ENCODE peak calls at places on chromosomes 12 and 14, in seven cellular contexts. One of them, this sample, is unnamed.

GRCh38 chr14:64463873-64464272 is 1.4 kb upstream of the AKAP5 start:
- DNase-seq in renal cortical epithelial cell: no peak
- DNase-seq in DMS153: no peak
- DNase-seq in DMS79 treated with DMSO at 0.1 percent for 48 hours: no peak
- DNase-seq in heart left ventricle: no peak
- DNase-seq in activated CD8-positive, alpha-beta memory T cell treated with anti-CD3 and anti-CD28 coated beads for 1 hour: no peak
- DNase-seq in cerebellum: no peak
- DNase-seq in this sample: no peak

GRCh38 chr12:113659416-113659815 is 187.7 kb upstream of the LHX5 start:
- DNase-seq in DMS153: no peak
- DNase-seq in DMS79 treated with DMSO at 0.1 percent for 48 hours: no peak
- DNase-seq in heart left ventricle: no peak
- DNase-seq in cerebellum: no peak
- DNase-seq in activated CD8-positive, alpha-beta memory T cell treated with anti-CD3 and anti-CD28 coated beads for 1 hour: no peak
- DNase-seq in renal cortical epithelial cell: no peak
- DNase-seq in this sample: no peak

GRCh38 chr14:97074860-97075259 is 277.7 kb downstream of the VRK1 start:
- DNase-seq in renal cortical epithelial cell: no peak
- DNase-seq in activated CD8-positive, alpha-beta memory T cell treated with anti-CD3 and anti-CD28 coated beads for 1 hour: no peak
- DNase-seq in heart left ventricle: no peak
- DNase-seq in DMS153: no peak
- DNase-seq in cerebellum: no peak
- DNase-seq in DMS79 treated with DMSO at 0.1 percent for 48 hours: no peak
- DNase-seq in this sample: no peak

GRCh38 chr12:3225154-3225795 is 148.1 kb downstream of the TSPAN9 start:
- DNase-seq in DMS79 treated with DMSO at 0.1 percent for 48 hours: no peak
- DNase-seq in renal cortical epithelial cell: no peak
- DNase-seq in DMS153: no peak
- DNase-seq in cerebellum: no peak
- DNase-seq in heart left ventricle: no peak
- DNase-seq in activated CD8-positive, alpha-beta memory T cell treated with anti-CD3 and anti-CD28 coated beads for 1 hour: no peak
- DNase-seq in this sample: no peak

GRCh38 chr14:68547305-68548193 is 245.3 kb downstream of the ZFP36L1 start:
- DNase-seq in renal cortical epithelial cell: peak; percentile 94
- DNase-seq in DMS153: no peak
- DNase-seq in cerebellum: no peak
- DNase-seq in DMS79 treated with DMSO at 0.1 percent for 48 hours: no peak
- DNase-seq in activated CD8-positive, alpha-beta memory T cell treated with anti-CD3 and anti-CD28 coated beads for 1 hour: no peak
- DNase-seq in heart left ventricle: peak; percentile 67
- DNase-seq in this sample: peak; percentile 97

GRCh38 chr12:52250048-52250990 is 17.3 kb downstream of the KRT7 start:
- DNase-seq in renal cortical epithelial cell: no peak
- DNase-seq in heart left ventricle: no peak
- DNase-seq in activated CD8-positive, alpha-beta memory T cell treated with anti-CD3 and anti-CD28 coated beads for 1 hour: no peak
- DNase-seq in cerebellum: no peak
- DNase-seq in DMS79 treated with DMSO at 0.1 percent for 48 hours: no peak
- DNase-seq in DMS153: no peak
- DNase-seq in this sample: no peak

GRCh38 chr14:55581011-55581806 is 1.2 kb downstream of the KTN1 start:
- DNase-seq in heart left ventricle: peak; percentile 73
- DNase-seq in renal cortical epithelial cell: peak; percentile 45
- DNase-seq in DMS153: no peak
- DNase-seq in cerebellum: peak; percentile 14
- DNase-seq in DMS79 treated with DMSO at 0.1 percent for 48 hours: peak; percentile 41
- DNase-seq in activated CD8-positive, alpha-beta memory T cell treated with anti-CD3 and anti-CD28 coated beads for 1 hour: no peak
- DNase-seq in this sample: peak; percentile 94

GRCh38 chr14:103033744-103034143 is 23.6 kb downstream of the CDC42BPB start:
- DNase-seq in activated CD8-positive, alpha-beta memory T cell treated with anti-CD3 and anti-CD28 coated beads for 1 hour: no peak
- DNase-seq in renal cortical epithelial cell: no peak
- DNase-seq in heart left ventricle: no peak
- DNase-seq in DMS153: no peak
- DNase-seq in cerebellum: no peak
- DNase-seq in DMS79 treated with DMSO at 0.1 percent for 48 hours: no peak
- DNase-seq in this sample: no peak

GRCh38 chr12:52867636-52868035 is 18.8 kb upstream of the KRT78 start:
- DNase-seq in activated CD8-positive, alpha-beta memory T cell treated with anti-CD3 and anti-CD28 coated beads for 1 hour: peak; percentile 13
- DNase-seq in cerebellum: no peak
- DNase-seq in DMS153: no peak
- DNase-seq in DMS79 treated with DMSO at 0.1 percent for 48 hours: no peak
- DNase-seq in heart left ventricle: peak; percentile 54
- DNase-seq in renal cortical epithelial cell: no peak
- DNase-seq in this sample: no peak

GRCh38 chr12:69120331-69120730 is 119.0 kb upstream of the CPSF6 start:
- DNase-seq in cerebellum: no peak
- DNase-seq in DMS153: no peak
- DNase-seq in renal cortical epithelial cell: no peak
- DNase-seq in heart left ventricle: no peak
- DNase-seq in activated CD8-positive, alpha-beta memory T cell treated with anti-CD3 and anti-CD28 coated beads for 1 hour: no peak
- DNase-seq in DMS79 treated with DMSO at 0.1 percent for 48 hours: no peak
- DNase-seq in this sample: no peak

GRCh38 chr12:122060069-122060468 is 18.5 kb upstream of the MLXIP start:
- DNase-seq in DMS79 treated with DMSO at 0.1 percent for 48 hours: no peak
- DNase-seq in renal cortical epithelial cell: no peak
- DNase-seq in DMS153: no peak
- DNase-seq in cerebellum: no peak
- DNase-seq in heart left ventricle: no peak
- DNase-seq in activated CD8-positive, alpha-beta memory T cell treated with anti-CD3 and anti-CD28 coated beads for 1 hour: no peak
- DNase-seq in this sample: no peak

GRCh38 chr12:72790273-72790672 is 518.1 kb downstream of the TRHDE start:
- DNase-seq in heart left ventricle: no peak
- DNase-seq in DMS79 treated with DMSO at 0.1 percent for 48 hours: no peak
- DNase-seq in renal cortical epithelial cell: no peak
- DNase-seq in activated CD8-positive, alpha-beta memory T cell treated with anti-CD3 and anti-CD28 coated beads for 1 hour: no peak
- DNase-seq in cerebellum: no peak
- DNase-seq in DMS153: no peak
- DNase-seq in this sample: peak; percentile 5

GRCh38 chr12:68497112-68497511 is 113.6 kb upstream of the RAP1B start:
- DNase-seq in cerebellum: no peak
- DNase-seq in DMS153: no peak
- DNase-seq in activated CD8-positive, alpha-beta memory T cell treated with anti-CD3 and anti-CD28 coated beads for 1 hour: no peak
- DNase-seq in renal cortical epithelial cell: no peak
- DNase-seq in heart left ventricle: no peak
- DNase-seq in DMS79 treated with DMSO at 0.1 percent for 48 hours: no peak
- DNase-seq in this sample: no peak

GRCh38 chr12:89098390-89099102 is 253.8 kb downstream of the DUSP6 start:
- DNase-seq in activated CD8-positive, alpha-beta memory T cell treated with anti-CD3 and anti-CD28 coated beads for 1 hour: no peak
- DNase-seq in DMS153: peak; percentile 85
- DNase-seq in renal cortical epithelial cell: peak; percentile 28
- DNase-seq in cerebellum: no peak
- DNase-seq in heart left ventricle: peak; percentile 26
- DNase-seq in DMS79 treated with DMSO at 0.1 percent for 48 hours: no peak
- DNase-seq in this sample: no peak

GRCh38 chr12:57151741-57152407 is 4.5 kb upstream of the LRP1-AS start:
- DNase-seq in DMS153: no peak
- DNase-seq in renal cortical epithelial cell: no peak
- DNase-seq in heart left ventricle: peak; percentile 57
- DNase-seq in cerebellum: peak; percentile 95
- DNase-seq in DMS79 treated with DMSO at 0.1 percent for 48 hours: no peak
- DNase-seq in activated CD8-positive, alpha-beta memory T cell treated with anti-CD3 and anti-CD28 coated beads for 1 hour: no peak
- DNase-seq in this sample: no peak

GRCh38 chr12:121813951-121814350 is 10.1 kb downstream of the SETD1B start:
- DNase-seq in DMS153: no peak
- DNase-seq in cerebellum: no peak
- DNase-seq in renal cortical epithelial cell: no peak
- DNase-seq in activated CD8-positive, alpha-beta memory T cell treated with anti-CD3 and anti-CD28 coated beads for 1 hour: no peak
- DNase-seq in DMS79 treated with DMSO at 0.1 percent for 48 hours: no peak
- DNase-seq in heart left ventricle: no peak
- DNase-seq in this sample: no peak

GRCh38 chr14:50397461-50398196 is 948 bp upstream of the CDKL1 start:
- DNase-seq in DMS153: no peak
- DNase-seq in cerebellum: peak; percentile 32
- DNase-seq in DMS79 treated with DMSO at 0.1 percent for 48 hours: no peak
- DNase-seq in activated CD8-positive, alpha-beta memory T cell treated with anti-CD3 and anti-CD28 coated beads for 1 hour: no peak
- DNase-seq in renal cortical epithelial cell: no peak
- DNase-seq in heart left ventricle: no peak
- DNase-seq in this sample: no peak

GRCh38 chr12:94169495-94169894 is 21.1 kb downstream of the PLXNC1 start:
- DNase-seq in DMS153: no peak
- DNase-seq in heart left ventricle: no peak
- DNase-seq in cerebellum: no peak
- DNase-seq in activated CD8-positive, alpha-beta memory T cell treated with anti-CD3 and anti-CD28 coated beads for 1 hour: no peak
- DNase-seq in DMS79 treated with DMSO at 0.1 percent for 48 hours: no peak
- DNase-seq in renal cortical epithelial cell: no peak
- DNase-seq in this sample: no peak

GRCh38 chr12:124834822-124835221 is 28.8 kb downstream of the SCARB1 start:
- DNase-seq in DMS79 treated with DMSO at 0.1 percent for 48 hours: no peak
- DNase-seq in DMS153: no peak
- DNase-seq in activated CD8-positive, alpha-beta memory T cell treated with anti-CD3 and anti-CD28 coated beads for 1 hour: no peak
- DNase-seq in heart left ventricle: no peak
- DNase-seq in renal cortical epithelial cell: no peak
- DNase-seq in cerebellum: no peak
- DNase-seq in this sample: no peak

GRCh38 chr12:106301611-106302321 is 767 bp upstream of the TCP11L2 start:
- DNase-seq in renal cortical epithelial cell: peak; percentile 49
- DNase-seq in activated CD8-positive, alpha-beta memory T cell treated with anti-CD3 and anti-CD28 coated beads for 1 hour: peak; percentile 61
- DNase-seq in heart left ventricle: peak; percentile 57
- DNase-seq in DMS153: peak; percentile 46
- DNase-seq in DMS79 treated with DMSO at 0.1 percent for 48 hours: peak; percentile 59
- DNase-seq in cerebellum: peak; percentile 11
- DNase-seq in this sample: peak; percentile 69

GRCh38 chr12:19110541-19110940 is 19.0 kb upstream of the PLEKHA5 start:
- DNase-seq in cerebellum: no peak
- DNase-seq in heart left ventricle: no peak
- DNase-seq in activated CD8-positive, alpha-beta memory T cell treated with anti-CD3 and anti-CD28 coated beads for 1 hour: no peak
- DNase-seq in DMS153: no peak
- DNase-seq in DMS79 treated with DMSO at 0.1 percent for 48 hours: no peak
- DNase-seq in renal cortical epithelial cell: peak; percentile 33
- DNase-seq in this sample: peak; percentile 43

GRCh38 chr12:20757-21156 is 45.8 kb upstream of the IQSEC3 start:
- DNase-seq in activated CD8-positive, alpha-beta memory T cell treated with anti-CD3 and anti-CD28 coated beads for 1 hour: no peak
- DNase-seq in DMS79 treated with DMSO at 0.1 percent for 48 hours: no peak
- DNase-seq in renal cortical epithelial cell: no peak
- DNase-seq in DMS153: no peak
- DNase-seq in heart left ventricle: no peak
- DNase-seq in cerebellum: no peak
- DNase-seq in this sample: no peak

GRCh38 chr12:122411537-122411936 is 10.9 kb downstream of the CLIP1 start:
- DNase-seq in heart left ventricle: no peak
- DNase-seq in cerebellum: peak; percentile 64
- DNase-seq in renal cortical epithelial cell: no peak
- DNase-seq in DMS153: no peak
- DNase-seq in activated CD8-positive, alpha-beta memory T cell treated with anti-CD3 and anti-CD28 coated beads for 1 hour: no peak
- DNase-seq in DMS79 treated with DMSO at 0.1 percent for 48 hours: no peak
- DNase-seq in this sample: no peak

GRCh38 chr12:75446857-75447256 is 33.7 kb upstream of the GLIPR1 start:
- DNase-seq in DMS153: no peak
- DNase-seq in DMS79 treated with DMSO at 0.1 percent for 48 hours: no peak
- DNase-seq in cerebellum: no peak
- DNase-seq in heart left ventricle: no peak
- DNase-seq in renal cortical epithelial cell: peak; percentile 64
- DNase-seq in activated CD8-positive, alpha-beta memory T cell treated with anti-CD3 and anti-CD28 coated beads for 1 hour: no peak
- DNase-seq in this sample: no peak

GRCh38 chr14:50031534-50032313 is 84.6 kb downstream of the VCPKMT start:
- DNase-seq in heart left ventricle: no peak
- DNase-seq in renal cortical epithelial cell: no peak
- DNase-seq in DMS79 treated with DMSO at 0.1 percent for 48 hours: no peak
- DNase-seq in cerebellum: no peak
- DNase-seq in DMS153: no peak
- DNase-seq in activated CD8-positive, alpha-beta memory T cell treated with anti-CD3 and anti-CD28 coated beads for 1 hour: no peak
- DNase-seq in this sample: peak; percentile 23

GRCh38 chr12:1173806-1174617 is 183.0 kb downstream of the ERC1 start:
- DNase-seq in renal cortical epithelial cell: no peak
- DNase-seq in cerebellum: no peak
- DNase-seq in DMS153: no peak
- DNase-seq in heart left ventricle: no peak
- DNase-seq in DMS79 treated with DMSO at 0.1 percent for 48 hours: no peak
- DNase-seq in activated CD8-positive, alpha-beta memory T cell treated with anti-CD3 and anti-CD28 coated beads for 1 hour: no peak
- DNase-seq in this sample: no peak

GRCh38 chr12:64256166-64256800 is 34.2 kb upstream of the KICS2 start:
- DNase-seq in activated CD8-positive, alpha-beta memory T cell treated with anti-CD3 and anti-CD28 coated beads for 1 hour: no peak
- DNase-seq in renal cortical epithelial cell: peak; percentile 44
- DNase-seq in DMS79 treated with DMSO at 0.1 percent for 48 hours: peak; percentile 11
- DNase-seq in heart left ventricle: no peak
- DNase-seq in cerebellum: peak; percentile 24
- DNase-seq in DMS153: peak; percentile 38
- DNase-seq in this sample: peak; percentile 88

GRCh38 chr12:64950899-64951298 is 126.5 kb downstream of the TBC1D30 start:
- DNase-seq in cerebellum: no peak
- DNase-seq in heart left ventricle: no peak
- DNase-seq in DMS79 treated with DMSO at 0.1 percent for 48 hours: no peak
- DNase-seq in renal cortical epithelial cell: no peak
- DNase-seq in DMS153: no peak
- DNase-seq in activated CD8-positive, alpha-beta memory T cell treated with anti-CD3 and anti-CD28 coated beads for 1 hour: no peak
- DNase-seq in this sample: no peak

GRCh38 chr14:102221026-102221425 is 81.3 kb downstream of the WDR20 start:
- DNase-seq in DMS153: no peak
- DNase-seq in activated CD8-positive, alpha-beta memory T cell treated with anti-CD3 and anti-CD28 coated beads for 1 hour: no peak
- DNase-seq in DMS79 treated with DMSO at 0.1 percent for 48 hours: no peak
- DNase-seq in renal cortical epithelial cell: no peak
- DNase-seq in heart left ventricle: no peak
- DNase-seq in cerebellum: no peak
- DNase-seq in this sample: no peak

GRCh38 chr14:64556526-64556925 is 6.8 kb downstream of the PPP1R36 start:
- DNase-seq in cerebellum: no peak
- DNase-seq in DMS153: no peak
- DNase-seq in renal cortical epithelial cell: peak; percentile 58
- DNase-seq in DMS79 treated with DMSO at 0.1 percent for 48 hours: no peak
- DNase-seq in activated CD8-positive, alpha-beta memory T cell treated with anti-CD3 and anti-CD28 coated beads for 1 hour: no peak
- DNase-seq in heart left ventricle: no peak
- DNase-seq in this sample: peak; percentile 66

GRCh38 chr14:23182372-23183014 is 967 bp downstream of the SLC7A8 start:
- DNase-seq in cerebellum: peak; percentile 87
- DNase-seq in heart left ventricle: peak; percentile 23
- DNase-seq in DMS79 treated with DMSO at 0.1 percent for 48 hours: peak; percentile 78
- DNase-seq in DMS153: no peak
- DNase-seq in activated CD8-positive, alpha-beta memory T cell treated with anti-CD3 and anti-CD28 coated beads for 1 hour: no peak
- DNase-seq in renal cortical epithelial cell: no peak
- DNase-seq in this sample: peak; percentile 54

GRCh38 chr12:53215497-53215896 is 8.4 kb upstream of the ITGB7 start:
- DNase-seq in DMS153: no peak
- DNase-seq in activated CD8-positive, alpha-beta memory T cell treated with anti-CD3 and anti-CD28 coated beads for 1 hour: no peak
- DNase-seq in cerebellum: no peak
- DNase-seq in DMS79 treated with DMSO at 0.1 percent for 48 hours: no peak
- DNase-seq in heart left ventricle: no peak
- DNase-seq in renal cortical epithelial cell: no peak
- DNase-seq in this sample: no peak

GRCh38 chr12:97899529-97899928 is 436.9 kb downstream of the RMST start:
- DNase-seq in cerebellum: no peak
- DNase-seq in activated CD8-positive, alpha-beta memory T cell treated with anti-CD3 and anti-CD28 coated beads for 1 hour: no peak
- DNase-seq in renal cortical epithelial cell: no peak
- DNase-seq in DMS153: no peak
- DNase-seq in heart left ventricle: no peak
- DNase-seq in DMS79 treated with DMSO at 0.1 percent for 48 hours: no peak
- DNase-seq in this sample: no peak

GRCh38 chr14:103101257-103101963 is 6.9 kb downstream of the EXOC3L4 start:
- DNase-seq in DMS153: no peak
- DNase-seq in DMS79 treated with DMSO at 0.1 percent for 48 hours: no peak
- DNase-seq in renal cortical epithelial cell: no peak
- DNase-seq in heart left ventricle: no peak
- DNase-seq in cerebellum: no peak
- DNase-seq in activated CD8-positive, alpha-beta memory T cell treated with anti-CD3 and anti-CD28 coated beads for 1 hour: no peak
- DNase-seq in this sample: no peak

GRCh38 chr12:101564912-101565311 is 29.9 kb upstream of the MYBPC1 start:
- DNase-seq in DMS153: no peak
- DNase-seq in DMS79 treated with DMSO at 0.1 percent for 48 hours: no peak
- DNase-seq in heart left ventricle: no peak
- DNase-seq in activated CD8-positive, alpha-beta memory T cell treated with anti-CD3 and anti-CD28 coated beads for 1 hour: no peak
- DNase-seq in cerebellum: no peak
- DNase-seq in renal cortical epithelial cell: no peak
- DNase-seq in this sample: peak; percentile 43

GRCh38 chr14:71651228-71651627 is 281.0 kb upstream of the RGS6 start:
- DNase-seq in cerebellum: peak; percentile 15
- DNase-seq in heart left ventricle: peak; percentile 42
- DNase-seq in DMS79 treated with DMSO at 0.1 percent for 48 hours: no peak
- DNase-seq in activated CD8-positive, alpha-beta memory T cell treated with anti-CD3 and anti-CD28 coated beads for 1 hour: no peak
- DNase-seq in renal cortical epithelial cell: peak; percentile 77
- DNase-seq in DMS153: no peak
- DNase-seq in this sample: no peak

GRCh38 chr12:75909714-75910451 is 121.7 kb downstream of the PHLDA1 start:
- DNase-seq in DMS153: no peak
- DNase-seq in DMS79 treated with DMSO at 0.1 percent for 48 hours: no peak
- DNase-seq in activated CD8-positive, alpha-beta memory T cell treated with anti-CD3 and anti-CD28 coated beads for 1 hour: no peak
- DNase-seq in cerebellum: no peak
- DNase-seq in heart left ventricle: no peak
- DNase-seq in renal cortical epithelial cell: no peak
- DNase-seq in this sample: peak; percentile 49

GRCh38 chr14:31578266-31578665 is 17.1 kb downstream of the NUBPL start:
- DNase-seq in DMS153: no peak
- DNase-seq in activated CD8-positive, alpha-beta memory T cell treated with anti-CD3 and anti-CD28 coated beads for 1 hour: no peak
- DNase-seq in heart left ventricle: no peak
- DNase-seq in DMS79 treated with DMSO at 0.1 percent for 48 hours: no peak
- DNase-seq in renal cortical epithelial cell: no peak
- DNase-seq in cerebellum: no peak
- DNase-seq in this sample: no peak

This sample was measured in trophoblast cell.